ENCODE peak calls at places on chromosomes 5 and 9, in eight cellular contexts. One of them, this sample, is unnamed.

GRCh38 chr9:12878342-12878978 is 103.6 kb downstream of the LURAP1L start:
- DNase-seq in CD8-positive, alpha-beta T cell: no peak
- DNase-seq in nephron progenitor cell: no peak
- DNase-seq in IMR-90: peak; percentile 47
- DNase-seq in dorsolateral prefrontal cortex: no peak
- DNase-seq in astrocyte of the spinal cord: peak; percentile 37
- DNase-seq in pancreas: no peak
- DNase-seq in heart left ventricle: no peak
- DNase-seq in this sample: no peak

GRCh38 chr9:79254900-79255651 is 316.7 kb upstream of the TLE4 start:
- DNase-seq in astrocyte of the spinal cord: peak; percentile 20
- DNase-seq in pancreas: no peak
- DNase-seq in nephron progenitor cell: no peak
- DNase-seq in heart left ventricle: no peak
- DNase-seq in CD8-positive, alpha-beta T cell: no peak
- DNase-seq in dorsolateral prefrontal cortex: no peak
- DNase-seq in IMR-90: peak; percentile 70
- DNase-seq in this sample: no peak

GRCh38 chr9:137411670-137412380 is 11.1 kb downstream of the EXD3 start:
- DNase-seq in IMR-90: peak; percentile 94
- DNase-seq in CD8-positive, alpha-beta T cell: peak; percentile 19
- DNase-seq in pancreas: peak; percentile 86
- DNase-seq in nephron progenitor cell: no peak
- DNase-seq in astrocyte of the spinal cord: peak; percentile 94
- DNase-seq in heart left ventricle: peak; percentile 85
- DNase-seq in dorsolateral prefrontal cortex: no peak
- DNase-seq in this sample: no peak

GRCh38 chr9:70420267-70421019 is 6.0 kb upstream of the KLF9 start:
- DNase-seq in heart left ventricle: peak; percentile 95
- DNase-seq in nephron progenitor cell: peak; percentile 80
- DNase-seq in CD8-positive, alpha-beta T cell: peak; percentile 21
- DNase-seq in dorsolateral prefrontal cortex: peak; percentile 90
- DNase-seq in astrocyte of the spinal cord: peak; percentile 96
- DNase-seq in IMR-90: peak; percentile 82
- DNase-seq in pancreas: peak; percentile 97
- DNase-seq in this sample: peak; percentile 95

GRCh38 chr9:71796368-71796767 is 28.1 kb upstream of the CEMIP2 start:
- DNase-seq in pancreas: no peak
- DNase-seq in astrocyte of the spinal cord: no peak
- DNase-seq in heart left ventricle: no peak
- DNase-seq in nephron progenitor cell: no peak
- DNase-seq in IMR-90: no peak
- DNase-seq in CD8-positive, alpha-beta T cell: no peak
- DNase-seq in dorsolateral prefrontal cortex: no peak
- DNase-seq in this sample: no peak

GRCh38 chr9:30932226-30932625 is 1452.2 kb upstream of the ACO1 start:
- DNase-seq in astrocyte of the spinal cord: peak; percentile 5
- DNase-seq in dorsolateral prefrontal cortex: no peak
- DNase-seq in IMR-90: no peak
- DNase-seq in pancreas: no peak
- DNase-seq in CD8-positive, alpha-beta T cell: no peak
- DNase-seq in nephron progenitor cell: no peak
- DNase-seq in heart left ventricle: no peak
- DNase-seq in this sample: no peak

GRCh38 chr5:122236270-122236669 is 75.8 kb upstream of the SNCAIP start:
- DNase-seq in dorsolateral prefrontal cortex: no peak
- DNase-seq in nephron progenitor cell: no peak
- DNase-seq in IMR-90: peak; percentile 6
- DNase-seq in heart left ventricle: no peak
- DNase-seq in astrocyte of the spinal cord: no peak
- DNase-seq in CD8-positive, alpha-beta T cell: no peak
- DNase-seq in pancreas: no peak
- DNase-seq in this sample: no peak

GRCh38 chr5:179908528-179908927 is 831 bp upstream of the TBC1D9B start:
- DNase-seq in dorsolateral prefrontal cortex: no peak
- DNase-seq in IMR-90: no peak
- DNase-seq in nephron progenitor cell: peak; percentile 30
- DNase-seq in pancreas: peak; percentile 80
- DNase-seq in heart left ventricle: no peak
- DNase-seq in astrocyte of the spinal cord: no peak
- DNase-seq in CD8-positive, alpha-beta T cell: no peak
- DNase-seq in this sample: no peak

GRCh38 chr9:132541966-132542830 is 40.2 kb upstream of the BARHL1 start:
- DNase-seq in CD8-positive, alpha-beta T cell: no peak
- DNase-seq in astrocyte of the spinal cord: no peak
- DNase-seq in pancreas: peak; percentile 20
- DNase-seq in nephron progenitor cell: no peak
- DNase-seq in heart left ventricle: no peak
- DNase-seq in IMR-90: no peak
- DNase-seq in dorsolateral prefrontal cortex: no peak
- DNase-seq in this sample: no peak

GRCh38 chr9:111483419-111483861 is 743 bp downstream of the ECPAS start:
- DNase-seq in CD8-positive, alpha-beta T cell: peak; percentile 38
- DNase-seq in IMR-90: no peak
- DNase-seq in nephron progenitor cell: no peak
- DNase-seq in astrocyte of the spinal cord: peak; percentile 43
- DNase-seq in heart left ventricle: peak; percentile 60
- DNase-seq in dorsolateral prefrontal cortex: peak; percentile 36
- DNase-seq in pancreas: peak; percentile 74
- DNase-seq in this sample: no peak

GRCh38 chr5:142110046-142110531 is 1.5 kb downstream of the NDFIP1 start:
- DNase-seq in IMR-90: peak; percentile 59
- DNase-seq in heart left ventricle: no peak
- DNase-seq in nephron progenitor cell: peak; percentile 5
- DNase-seq in pancreas: no peak
- DNase-seq in astrocyte of the spinal cord: peak; percentile 25
- DNase-seq in dorsolateral prefrontal cortex: no peak
- DNase-seq in CD8-positive, alpha-beta T cell: no peak
- DNase-seq in this sample: no peak

GRCh38 chr9:35618325-35618727 is at the start of gene CD72:
- DNase-seq in CD8-positive, alpha-beta T cell: no peak
- DNase-seq in heart left ventricle: no peak
- DNase-seq in IMR-90: no peak
- DNase-seq in dorsolateral prefrontal cortex: peak; percentile 40
- DNase-seq in nephron progenitor cell: no peak
- DNase-seq in astrocyte of the spinal cord: no peak
- DNase-seq in pancreas: no peak
- DNase-seq in this sample: no peak

GRCh38 chr5:141782991-141783598 is 95.1 kb downstream of the PCDH1 start:
- DNase-seq in dorsolateral prefrontal cortex: no peak
- DNase-seq in nephron progenitor cell: no peak
- DNase-seq in IMR-90: no peak
- DNase-seq in CD8-positive, alpha-beta T cell: no peak
- DNase-seq in pancreas: no peak
- DNase-seq in heart left ventricle: no peak
- DNase-seq in astrocyte of the spinal cord: no peak
- DNase-seq in this sample: no peak

GRCh38 chr9:89362647-89363310 is 44.5 kb downstream of the SECISBP2 start:
- DNase-seq in astrocyte of the spinal cord: no peak
- DNase-seq in dorsolateral prefrontal cortex: no peak
- DNase-seq in IMR-90: no peak
- DNase-seq in CD8-positive, alpha-beta T cell: no peak
- DNase-seq in pancreas: peak; percentile 38
- DNase-seq in nephron progenitor cell: no peak
- DNase-seq in heart left ventricle: peak; percentile 13
- DNase-seq in this sample: no peak

GRCh38 chr9:83359039-83359438 is 179.2 kb downstream of the FRMD3 start:
- DNase-seq in dorsolateral prefrontal cortex: no peak
- DNase-seq in IMR-90: no peak
- DNase-seq in nephron progenitor cell: no peak
- DNase-seq in CD8-positive, alpha-beta T cell: no peak
- DNase-seq in heart left ventricle: no peak
- DNase-seq in astrocyte of the spinal cord: no peak
- DNase-seq in pancreas: no peak
- DNase-seq in this sample: no peak

GRCh38 chr9:69671904-69672827 is at the start of gene APBA1:
- DNase-seq in pancreas: peak; percentile 85
- DNase-seq in dorsolateral prefrontal cortex: peak; percentile 79
- DNase-seq in astrocyte of the spinal cord: peak; percentile 40
- DNase-seq in heart left ventricle: peak; percentile 83
- DNase-seq in nephron progenitor cell: peak; percentile 78
- DNase-seq in CD8-positive, alpha-beta T cell: peak; percentile 31
- DNase-seq in IMR-90: peak; percentile 56
- DNase-seq in this sample: peak; percentile 86

DNA sequence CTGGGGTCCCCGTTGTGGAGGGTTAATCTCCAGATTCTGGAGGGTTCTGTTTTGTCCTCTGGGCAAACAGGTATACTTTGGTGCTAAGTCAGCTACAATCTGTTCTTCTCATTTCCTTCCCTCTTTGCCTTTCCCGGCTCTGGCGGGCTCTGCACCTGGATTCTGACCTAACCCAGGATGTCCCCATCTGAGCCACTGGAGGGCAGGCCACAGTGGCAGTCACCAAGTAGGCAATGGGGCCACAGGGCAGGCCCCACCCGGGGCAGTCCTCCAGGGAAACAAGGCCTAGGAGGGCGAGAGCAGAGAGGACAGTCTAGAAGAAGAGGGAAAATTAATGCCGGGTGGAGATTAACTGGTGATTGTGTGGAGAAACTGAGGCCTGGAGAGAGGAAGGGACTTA is 40.4 kb upstream of the HRH2 start:
- DNase-seq in IMR-90: no peak
- DNase-seq in nephron progenitor cell: no peak
- DNase-seq in CD8-positive, alpha-beta T cell: no peak
- DNase-seq in pancreas: no peak
- DNase-seq in astrocyte of the spinal cord: no peak
- DNase-seq in dorsolateral prefrontal cortex: no peak
- DNase-seq in heart left ventricle: no peak
- DNase-seq in this sample: no peak
- TF ChIP-seq CTCF in IMR-90: no peak
- TF ChIP-seq CTCF in nephron progenitor cell: no peak
- TF ChIP-seq CTCF in CD8-positive, alpha-beta T cell: no peak
- TF ChIP-seq CTCF in pancreas: no peak
- TF ChIP-seq CTCF in astrocyte of the spinal cord: no peak
- TF ChIP-seq CTCF in dorsolateral prefrontal cortex: no peak
- TF ChIP-seq CTCF in heart left ventricle: peak; percentile 22
- TF ChIP-seq CTCF in this sample: no peak

DNA sequence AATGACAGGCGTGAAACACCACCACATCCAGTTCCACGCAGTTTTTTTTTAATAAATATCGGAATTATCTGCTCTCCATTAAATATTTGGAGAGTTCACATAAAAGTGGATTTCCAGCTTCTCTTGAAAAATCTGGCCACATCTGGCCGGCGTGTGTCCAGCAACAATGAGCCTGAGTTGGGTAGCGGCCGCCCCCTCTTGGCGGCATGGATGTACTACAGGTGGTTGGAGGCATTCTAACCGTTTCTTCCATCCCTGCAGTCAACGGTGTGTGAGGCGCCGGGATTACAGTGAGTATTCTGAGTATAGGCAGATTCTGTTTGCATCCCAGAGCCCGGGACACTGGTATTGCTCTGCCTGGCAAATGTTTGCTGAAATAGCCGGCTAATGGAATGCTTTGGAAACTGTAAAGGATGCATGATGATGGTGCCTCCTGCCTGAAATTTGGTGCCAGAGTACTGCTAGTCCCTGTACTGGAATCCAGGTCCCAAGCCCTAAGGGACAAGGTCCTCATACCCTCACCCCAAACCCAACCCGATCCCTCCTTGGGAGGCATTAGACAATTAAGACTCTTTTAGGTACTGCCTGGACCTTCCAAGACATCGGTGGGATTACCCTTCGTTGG is 13.6 kb upstream of the GM2A start:
- DNase-seq in pancreas: peak; percentile 84
- DNase-seq in heart left ventricle: peak; percentile 86
- DNase-seq in dorsolateral prefrontal cortex: peak; percentile 24
- DNase-seq in nephron progenitor cell: peak; percentile 63
- DNase-seq in CD8-positive, alpha-beta T cell: peak; percentile 45
- DNase-seq in IMR-90: peak; percentile 63
- DNase-seq in astrocyte of the spinal cord: peak; percentile 69
- DNase-seq in this sample: no peak
- TF ChIP-seq CTCF in pancreas: peak; percentile 91
- TF ChIP-seq CTCF in heart left ventricle: peak; percentile 93
- TF ChIP-seq CTCF in dorsolateral prefrontal cortex: peak; percentile 87
- TF ChIP-seq CTCF in nephron progenitor cell: peak; percentile 64
- TF ChIP-seq CTCF in CD8-positive, alpha-beta T cell: peak; percentile 100
- TF ChIP-seq CTCF in IMR-90: peak; percentile 93
- TF ChIP-seq CTCF in astrocyte of the spinal cord: peak; percentile 91
- TF ChIP-seq CTCF in this sample: peak; percentile 68

DNA sequence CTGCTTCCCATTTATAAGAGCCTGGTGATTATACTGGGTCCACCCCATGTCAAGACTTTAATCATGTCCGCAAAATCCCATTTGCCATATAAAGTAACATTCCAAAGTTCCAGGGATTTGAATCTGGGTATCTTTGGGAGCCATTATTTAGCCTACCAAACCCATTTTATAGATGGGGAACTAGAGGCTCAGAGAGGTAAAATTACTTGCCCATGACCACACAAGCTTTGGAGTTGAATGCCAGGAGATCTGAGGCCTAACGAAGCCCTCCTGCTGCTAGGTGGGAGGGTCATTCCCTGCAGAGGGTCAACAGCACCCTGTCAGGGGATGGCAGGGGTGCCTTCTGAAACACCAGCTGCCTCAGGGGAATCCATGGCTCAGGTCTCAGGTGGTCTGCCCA is 13.0 kb upstream of the AKNA start:
- DNase-seq in heart left ventricle: no peak
- DNase-seq in CD8-positive, alpha-beta T cell: no peak
- DNase-seq in nephron progenitor cell: no peak
- DNase-seq in dorsolateral prefrontal cortex: no peak
- DNase-seq in IMR-90: no peak
- DNase-seq in astrocyte of the spinal cord: no peak
- DNase-seq in pancreas: no peak
- DNase-seq in this sample: no peak
- TF ChIP-seq CTCF in heart left ventricle: no peak
- TF ChIP-seq CTCF in CD8-positive, alpha-beta T cell: no peak
- TF ChIP-seq CTCF in nephron progenitor cell: no peak
- TF ChIP-seq CTCF in dorsolateral prefrontal cortex: no peak
- TF ChIP-seq CTCF in IMR-90: no peak
- TF ChIP-seq CTCF in astrocyte of the spinal cord: no peak
- TF ChIP-seq CTCF in pancreas: no peak
- TF ChIP-seq CTCF in this sample: no peak

GRCh38 chr5:74625742-74626241 is 14.7 kb downstream of the ENC1 start:
- DNase-seq in CD8-positive, alpha-beta T cell: no peak
- DNase-seq in astrocyte of the spinal cord: peak; percentile 77
- DNase-seq in pancreas: no peak
- DNase-seq in dorsolateral prefrontal cortex: no peak
- DNase-seq in heart left ventricle: no peak
- DNase-seq in IMR-90: no peak
- DNase-seq in nephron progenitor cell: no peak
- DNase-seq in this sample: no peak
- TF ChIP-seq CTCF in CD8-positive, alpha-beta T cell: no peak
- TF ChIP-seq CTCF in astrocyte of the spinal cord: peak; percentile 48
- TF ChIP-seq CTCF in pancreas: no peak
- TF ChIP-seq CTCF in dorsolateral prefrontal cortex: no peak
- TF ChIP-seq CTCF in heart left ventricle: no peak
- TF ChIP-seq CTCF in IMR-90: no peak
- TF ChIP-seq CTCF in nephron progenitor cell: no peak
- TF ChIP-seq CTCF in this sample: peak; percentile 11

GRCh38 chr9:33817327-33818166 is 587 bp downstream of the UBE2R2 start:
- DNase-seq in dorsolateral prefrontal cortex: peak; percentile 38
- DNase-seq in astrocyte of the spinal cord: peak; percentile 70
- DNase-seq in heart left ventricle: peak; percentile 60
- DNase-seq in CD8-positive, alpha-beta T cell: peak; percentile 38
- DNase-seq in nephron progenitor cell: peak; percentile 69
- DNase-seq in pancreas: peak; percentile 85
- DNase-seq in IMR-90: peak; percentile 70
- DNase-seq in this sample: peak; percentile 88
- TF ChIP-seq CTCF in dorsolateral prefrontal cortex: no peak
- TF ChIP-seq CTCF in astrocyte of the spinal cord: peak; percentile 35
- TF ChIP-seq CTCF in heart left ventricle: peak; percentile 36
- TF ChIP-seq CTCF in CD8-positive, alpha-beta T cell: no peak
- TF ChIP-seq CTCF in nephron progenitor cell: no peak
- TF ChIP-seq CTCF in pancreas: no peak
- TF ChIP-seq CTCF in IMR-90: peak; percentile 35
- TF ChIP-seq CTCF in this sample: peak; percentile 37

GRCh38 chr5:174192103-174192655 is 146.7 kb downstream of the NSG2 start:
- DNase-seq in IMR-90: no peak
- DNase-seq in dorsolateral prefrontal cortex: no peak
- DNase-seq in astrocyte of the spinal cord: no peak
- DNase-seq in heart left ventricle: no peak
- DNase-seq in pancreas: no peak
- DNase-seq in CD8-positive, alpha-beta T cell: no peak
- DNase-seq in nephron progenitor cell: no peak
- DNase-seq in this sample: peak; percentile 59
- TF ChIP-seq CTCF in IMR-90: no peak
- TF ChIP-seq CTCF in dorsolateral prefrontal cortex: no peak
- TF ChIP-seq CTCF in astrocyte of the spinal cord: no peak
- TF ChIP-seq CTCF in heart left ventricle: no peak
- TF ChIP-seq CTCF in pancreas: no peak
- TF ChIP-seq CTCF in CD8-positive, alpha-beta T cell: no peak
- TF ChIP-seq CTCF in nephron progenitor cell: no peak
- TF ChIP-seq CTCF in this sample: no peak

This sample was measured in osteocyte.